ENCODE peak calls at places on chromosome 2, in seven cellular contexts. C, B, G, A, J, M and L are unnamed samples.
A peak's percentile ranks its signal among the peaks of the same experiment; 100 is the strongest.

GRCh38 chr2:190847504-190848201 is 33.0 kb upstream of the GLS start:
- DNase-seq in C (no peak), B (no peak), G (no peak), A (no peak), J (no peak), M (peak; percentile 55), L (no peak)

GRCh38 chr2:236604971-236605734 is 35.5 kb downstream of the ACKR3 start:
- DNase-seq in C (no peak), B (no peak), G (no peak), A (peak; percentile 58), J (no peak), M (no peak), L (no peak)

GRCh38 chr2:159960413-159960812 is 102.0 kb downstream of the PLA2R1 start:
- DNase-seq in C (no peak), B (no peak), G (no peak), A (no peak), J (no peak), M (peak; percentile 77), L (peak; percentile 64)

GRCh38 chr2:68463287-68463877 is 3.7 kb downstream of the FBXO48 start:
- DNase-seq in C (no peak), B (peak; percentile 69), G (no peak), A (no peak), J (no peak), M (peak; percentile 59), L (peak; percentile 42)

GRCh38 chr2:50556934-50557575 is 474.9 kb downstream of the NRXN1 start:
- DNase-seq in C (no peak), B (no peak), G (no peak), A (no peak), J (no peak), M (no peak), L (no peak)

GRCh38 chr2:152134488-152135280 is 35.8 kb upstream of the CACNB4 start:
- DNase-seq in C (no peak), B (no peak), G (no peak), A (no peak), J (peak; percentile 7), M (peak; percentile 18), L (no peak)

GRCh38 chr2:43218550-43219382 is 7.6 kb downstream of the ZFP36L2 start:
- DNase-seq in C (peak; percentile 73), B (no peak), G (peak; percentile 75), A (peak; percentile 84), J (peak; percentile 58), M (peak; percentile 24), L (no peak)

GRCh38 chr2:78132391-78133370 is 610.5 kb upstream of the LRRTM4 start:
- DNase-seq in C (no peak), B (no peak), G (no peak), A (no peak), J (no peak), M (no peak), L (no peak)

GRCh38 chr2:90069290-90069894 is 1377.9 kb downstream of the RPIA start:
- DNase-seq in C (no peak), B (no peak), G (no peak), A (peak; percentile 72), J (no peak), M (no peak), L (peak; percentile 61)

GRCh38 chr2:30209227-30209626 is 22.1 kb upstream of the LBH start:
- DNase-seq in C (no peak), B (no peak), G (no peak), A (no peak), J (no peak), M (no peak), L (no peak)